ENCODE peak calls at places on chromosomes 5 and 9, in eight cellular contexts. D is ecto neural progenitor cell; F is NCI-H774; U is prostate gland; A is stimulated activated CD4-positive, alpha-beta T cell treated with anti-CD3 and anti-CD28 coated beads, Interleukin-1b, Interleukin-23, amount 100 ng/mL, for 24 hours; O is MM.1S; K is aorta; H is central memory CD4-positive, alpha-beta T cell. S is an unnamed sample.

GRCh38 chr9:69900406-69900805 is 79.8 kb downstream of the CFAP95 start:
- DNase-seq in D (no peak), U (no peak), H (no peak), O (no peak), F (no peak), A (no peak), K (no peak), S (no peak)

GRCh38 chr9:136255166-136255538 is 9.5 kb upstream of the QSOX2 start:
- DNase-seq in U (no peak), H (no peak), A (no peak), K (no peak), D (no peak), F (no peak), O (no peak), S (no peak)

GRCh38 chr5:180620014-180620413 is 28.7 kb upstream of the SCGB3A1 start:
- DNase-seq in A (no peak), U (no peak), D (no peak), K (no peak), O (no peak), H (no peak), F (no peak), S (no peak)

GRCh38 chr9:131735238-131736181 is 4.4 kb downstream of the RAPGEF1 start:
- DNase-seq in H (no peak), A (no peak), U (no peak), O (no peak), K (no peak), F (no peak), D (no peak), S (no peak)

GRCh38 chr5:57724836-57725235 is 242.2 kb upstream of the ACTBL2 start:
- DNase-seq in H (no peak), D (no peak), K (no peak), A (no peak), U (no peak), O (no peak), F (no peak), S (no peak)

GRCh38 chr5:99061711-99062110 is 132.9 kb upstream of the CHD1 start:
- DNase-seq in O (no peak), K (no peak), D (no peak), F (no peak), U (no peak), A (no peak), H (no peak), S (no peak)

GRCh38 chr5:137114529-137114928 is 384.6 kb downstream of the SPOCK1 start:
- DNase-seq in H (no peak), O (no peak), D (no peak), U (no peak), K (no peak), A (no peak), F (no peak), S (no peak)

GRCh38 chr5:107068782-107069181 is 602.0 kb downstream of the EFNA5 start:
- DNase-seq in U (no peak), K (no peak), A (no peak), F (no peak), H (no peak), D (no peak), O (no peak), S (no peak)

GRCh38 chr5:84384604-84385575 is at the start of gene EDIL3:
- DNase-seq in K (peak; percentile 58), H (no peak), A (no peak), U (no peak), O (peak; percentile 35), D (peak; percentile 87), F (peak; percentile 40), S (no peak)

GRCh38 chr9:111298831-111299603 is 31.0 kb downstream of the OR2K2 start:
- DNase-seq in D (no peak), H (peak; percentile 9), K (peak; percentile 69), U (peak; percentile 24), O (peak; percentile 62), F (peak; percentile 25), A (no peak), S (peak; percentile 6)

GRCh38 chr9:110357510-110357909 is 19.8 kb upstream of the TXNDC8 start:
- DNase-seq in O (no peak), H (no peak), D (no peak), U (no peak), K (no peak), A (no peak), F (no peak), S (no peak)

GRCh38 chr5:157362502-157362901 is 96.6 kb downstream of the CYFIP2 start:
- DNase-seq in H (no peak), D (no peak), O (no peak), U (no peak), F (no peak), K (no peak), A (no peak), S (no peak)

GRCh38 chr9:129550199-129550839 is 70.6 kb downstream of the C9orf50 start:
- DNase-seq in O (no peak), U (peak; percentile 78), A (no peak), H (no peak), F (peak; percentile 51), D (peak; percentile 81), K (peak; percentile 91), S (peak; percentile 64)